ENCODE peak calls at places on chromosome 14, in ten cellular contexts. One of them, this sample, is unnamed. For H3K4me1, the result is how much of the 10 kb centered on the place peaks cover.

GRCh38 chr14:60242420-60242819 is 6.6 kb upstream of the PPM1A start:
- DNase-seq in right atrium auricular region: no peak
- DNase-seq in hepatocyte: no peak
- DNase-seq in GM23338: no peak
- DNase-seq in pancreas: no peak
- DNase-seq in fibroblast of lung: no peak
- DNase-seq in upper lobe of left lung: no peak
- DNase-seq in foreskin keratinocyte: no peak
- DNase-seq in colonic mucosa: no peak
- DNase-seq in HepG2: no peak
- DNase-seq in this sample: no peak

GRCh38 chr14:64772394-64772950 is 68.2 kb downstream of the PLEKHG3 start:
- DNase-seq in hepatocyte: no peak
- DNase-seq in right atrium auricular region: no peak
- DNase-seq in pancreas: no peak
- DNase-seq in GM23338: peak
- DNase-seq in colonic mucosa: no peak
- DNase-seq in HepG2: peak
- DNase-seq in foreskin keratinocyte: no peak
- DNase-seq in upper lobe of left lung: peak
- DNase-seq in fibroblast of lung: no peak
- DNase-seq in this sample: no peak

GRCh38 chr14:101037021-101037817 is 133.7 kb upstream of the RTL1 start:
- DNase-seq in pancreas: no peak
- DNase-seq in right atrium auricular region: no peak
- DNase-seq in upper lobe of left lung: no peak
- DNase-seq in hepatocyte: no peak
- DNase-seq in fibroblast of lung: no peak
- DNase-seq in GM23338: no peak
- DNase-seq in foreskin keratinocyte: no peak
- DNase-seq in HepG2: no peak
- DNase-seq in colonic mucosa: no peak
- DNase-seq in this sample: peak

GRCh38 chr14:32991706-32992105 is 53.0 kb downstream of the NPAS3 start:
- DNase-seq in hepatocyte: no peak
- DNase-seq in fibroblast of lung: peak
- DNase-seq in upper lobe of left lung: no peak
- DNase-seq in GM23338: no peak
- DNase-seq in pancreas: no peak
- DNase-seq in HepG2: no peak
- DNase-seq in right atrium auricular region: no peak
- DNase-seq in colonic mucosa: no peak
- DNase-seq in foreskin keratinocyte: no peak
- DNase-seq in this sample: no peak

GRCh38 chr14:37230551-37231194 is 32.9 kb downstream of the MIPOL1 start:
- DNase-seq in foreskin keratinocyte: peak
- DNase-seq in hepatocyte: peak
- DNase-seq in right atrium auricular region: no peak
- DNase-seq in GM23338: peak
- DNase-seq in pancreas: no peak
- DNase-seq in colonic mucosa: no peak
- DNase-seq in upper lobe of left lung: no peak
- DNase-seq in fibroblast of lung: peak
- DNase-seq in HepG2: peak
- DNase-seq in this sample: no peak

GRCh38 chr14:59229653-59230406 is 41.4 kb downstream of the DAAM1 start:
- DNase-seq in colonic mucosa: no peak
- DNase-seq in GM23338: no peak
- DNase-seq in fibroblast of lung: no peak
- DNase-seq in right atrium auricular region: no peak
- DNase-seq in pancreas: no peak
- DNase-seq in upper lobe of left lung: no peak
- DNase-seq in foreskin keratinocyte: no peak
- DNase-seq in HepG2: no peak
- DNase-seq in hepatocyte: no peak
- DNase-seq in this sample: no peak

GRCh38 chr14:100498068-100498467 is 89.1 kb downstream of the BEGAIN start:
- DNase-seq in HepG2: no peak
- DNase-seq in upper lobe of left lung: no peak
- DNase-seq in GM23338: no peak
- DNase-seq in foreskin keratinocyte: no peak
- DNase-seq in hepatocyte: no peak
- DNase-seq in right atrium auricular region: no peak
- DNase-seq in fibroblast of lung: no peak
- DNase-seq in colonic mucosa: no peak
- DNase-seq in pancreas: no peak
- DNase-seq in this sample: no peak

GRCh38 chr14:68655021-68655811 is 137.7 kb downstream of the ZFP36L1 start:
- DNase-seq in foreskin keratinocyte: no peak
- DNase-seq in HepG2: peak
- DNase-seq in upper lobe of left lung: no peak
- DNase-seq in right atrium auricular region: peak
- DNase-seq in fibroblast of lung: peak
- DNase-seq in pancreas: peak
- DNase-seq in hepatocyte: no peak
- DNase-seq in colonic mucosa: no peak
- DNase-seq in GM23338: no peak
- DNase-seq in this sample: peak

GRCh38 chr14:104239185-104239775 is 100.9 kb downstream of the KIF26A start:
- DNase-seq in upper lobe of left lung: no peak
- DNase-seq in fibroblast of lung: no peak
- DNase-seq in HepG2: no peak
- DNase-seq in GM23338: no peak
- DNase-seq in hepatocyte: no peak
- DNase-seq in foreskin keratinocyte: no peak
- DNase-seq in colonic mucosa: no peak
- DNase-seq in pancreas: no peak
- DNase-seq in right atrium auricular region: no peak
- DNase-seq in this sample: peak

GRCh38 chr14:97218713-97219355 is 421.7 kb downstream of the VRK1 start:
- DNase-seq in colonic mucosa: no peak
- DNase-seq in upper lobe of left lung: peak
- DNase-seq in pancreas: no peak
- DNase-seq in GM23338: peak
- DNase-seq in HepG2: no peak
- DNase-seq in right atrium auricular region: no peak
- DNase-seq in foreskin keratinocyte: no peak
- DNase-seq in fibroblast of lung: peak
- DNase-seq in hepatocyte: peak
- DNase-seq in this sample: no peak

DNA sequence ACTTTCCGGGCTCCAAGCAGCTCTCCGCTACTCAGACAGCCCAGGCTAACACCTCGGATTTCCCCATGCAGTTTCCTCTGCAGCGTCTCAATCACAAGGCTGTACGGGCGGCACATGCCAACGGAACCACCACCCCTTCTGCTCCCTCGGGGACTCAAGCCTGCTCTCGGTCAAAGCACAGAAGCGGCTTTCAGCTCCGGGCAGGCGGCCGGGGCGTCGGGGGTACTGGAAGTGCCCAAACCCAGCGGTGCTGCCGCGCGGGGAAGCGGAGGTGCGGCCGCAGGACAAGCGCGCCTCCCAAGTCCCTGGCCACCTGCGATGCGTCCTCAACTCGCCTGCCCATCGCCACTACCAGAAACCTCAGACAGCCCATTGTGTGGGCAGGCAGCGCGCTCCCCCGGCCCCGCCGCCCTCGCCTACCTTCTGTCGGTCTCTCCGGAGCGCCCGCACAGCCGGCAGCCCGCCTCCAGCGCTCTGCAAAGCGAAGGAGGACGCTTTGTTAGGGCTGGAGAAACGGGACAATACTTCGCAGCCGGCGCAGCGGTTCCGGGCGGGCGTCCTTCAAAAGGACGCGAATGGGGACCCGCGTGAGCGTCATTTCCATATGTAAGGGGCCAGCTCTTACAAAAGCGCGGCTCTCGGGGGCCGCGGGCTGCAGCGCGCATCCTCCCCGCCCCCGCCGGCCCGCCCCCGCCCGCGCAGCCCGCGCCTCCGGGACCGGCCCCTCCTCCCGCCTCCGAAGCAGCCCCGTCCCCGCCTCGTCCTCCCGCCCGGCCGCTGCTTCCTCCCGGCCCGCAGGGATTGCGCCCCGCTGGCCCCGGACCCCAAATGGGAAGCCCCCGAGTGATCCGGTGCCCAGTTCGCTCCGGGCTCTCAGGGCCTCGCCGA is 674 bp downstream of the NIN start:
- DNase-seq in pancreas: peak
- DNase-seq in hepatocyte: peak
- DNase-seq in upper lobe of left lung: peak
- DNase-seq in GM23338: peak
- DNase-seq in right atrium auricular region: peak
- DNase-seq in foreskin keratinocyte: peak
- DNase-seq in fibroblast of lung: peak
- DNase-seq in HepG2: peak
- DNase-seq in colonic mucosa: peak
- DNase-seq in this sample: peak
- H3K27ac ChIP-seq in pancreas: peak
- H3K27ac ChIP-seq in hepatocyte: peak
- H3K27ac ChIP-seq in upper lobe of left lung: peak
- H3K27ac ChIP-seq in GM23338: no peak
- H3K27ac ChIP-seq in right atrium auricular region: peak
- H3K27ac ChIP-seq in foreskin keratinocyte: peak
- H3K27ac ChIP-seq in fibroblast of lung: peak
- H3K27ac ChIP-seq in HepG2: no peak
- H3K27ac ChIP-seq in colonic mucosa: peak
- H3K27ac ChIP-seq in this sample: peak

GRCh38 chr14:55116246-55117030 is 12.6 kb upstream of the LGALS3 start:
- DNase-seq in HepG2: peak
- DNase-seq in fibroblast of lung: no peak
- DNase-seq in foreskin keratinocyte: no peak
- DNase-seq in hepatocyte: no peak
- DNase-seq in colonic mucosa: peak
- DNase-seq in pancreas: peak
- DNase-seq in GM23338: no peak
- DNase-seq in right atrium auricular region: no peak
- DNase-seq in upper lobe of left lung: no peak
- DNase-seq in this sample: no peak
- H3K4me1 ChIP-seq in HepG2: half or more
- H3K4me1 ChIP-seq in fibroblast of lung: under half
- H3K4me1 ChIP-seq in foreskin keratinocyte: under half
- H3K4me1 ChIP-seq in hepatocyte: under half
- H3K4me1 ChIP-seq in colonic mucosa: under half
- H3K4me1 ChIP-seq in pancreas: under half
- H3K4me1 ChIP-seq in GM23338: under half
- H3K4me1 ChIP-seq in right atrium auricular region: under half
- H3K4me1 ChIP-seq in upper lobe of left lung: under half
- H3K4me1 ChIP-seq in this sample: under half

GRCh38 chr14:83463500-83464098 is 1929.9 kb upstream of the SEL1L start:
- DNase-seq in GM23338: peak
- DNase-seq in right atrium auricular region: no peak
- DNase-seq in fibroblast of lung: peak
- DNase-seq in upper lobe of left lung: no peak
- DNase-seq in pancreas: peak
- DNase-seq in foreskin keratinocyte: peak
- DNase-seq in colonic mucosa: peak
- DNase-seq in HepG2: peak
- DNase-seq in hepatocyte: peak
- DNase-seq in this sample: no peak
- TF ChIP-seq CTCF in GM23338: peak
- TF ChIP-seq CTCF in right atrium auricular region: no peak
- TF ChIP-seq CTCF in fibroblast of lung: peak
- TF ChIP-seq CTCF in upper lobe of left lung: peak
- TF ChIP-seq CTCF in pancreas: peak
- TF ChIP-seq CTCF in foreskin keratinocyte: peak
- TF ChIP-seq CTCF in colonic mucosa: peak
- TF ChIP-seq CTCF in HepG2: peak
- TF ChIP-seq CTCF in hepatocyte: peak
- TF ChIP-seq CTCF in this sample: peak

GRCh38 chr14:73457050-73457934 is 1.1 kb downstream of the NUMB start:
- DNase-seq in colonic mucosa: peak
- DNase-seq in right atrium auricular region: no peak
- DNase-seq in GM23338: peak
- DNase-seq in fibroblast of lung: peak
- DNase-seq in upper lobe of left lung: peak
- DNase-seq in foreskin keratinocyte: peak
- DNase-seq in pancreas: peak
- DNase-seq in hepatocyte: peak
- DNase-seq in HepG2: no peak
- DNase-seq in this sample: no peak

GRCh38 chr14:73455294-73455693 is 3.1 kb downstream of the NUMB start:
- DNase-seq in pancreas: no peak
- DNase-seq in right atrium auricular region: no peak
- DNase-seq in foreskin keratinocyte: no peak
- DNase-seq in HepG2: no peak
- DNase-seq in fibroblast of lung: no peak
- DNase-seq in GM23338: no peak
- DNase-seq in hepatocyte: no peak
- DNase-seq in colonic mucosa: no peak
- DNase-seq in upper lobe of left lung: no peak
- DNase-seq in this sample: no peak

GRCh38 chr14:73458219-73458976 is at the start of gene NUMB:
- DNase-seq in HepG2: peak
- DNase-seq in right atrium auricular region: peak
- DNase-seq in GM23338: peak
- DNase-seq in colonic mucosa: peak
- DNase-seq in upper lobe of left lung: peak
- DNase-seq in hepatocyte: peak
- DNase-seq in fibroblast of lung: peak
- DNase-seq in foreskin keratinocyte: peak
- DNase-seq in pancreas: peak
- DNase-seq in this sample: peak

GRCh38 chr14:73460691-73461127 is 2.4 kb upstream of the NUMB start:
- DNase-seq in HepG2: no peak
- DNase-seq in GM23338: no peak
- DNase-seq in foreskin keratinocyte: peak
- DNase-seq in hepatocyte: no peak
- DNase-seq in right atrium auricular region: peak
- DNase-seq in fibroblast of lung: peak
- DNase-seq in upper lobe of left lung: no peak
- DNase-seq in pancreas: no peak
- DNase-seq in colonic mucosa: no peak
- DNase-seq in this sample: no peak

GRCh38 chr14:73457935-73458218 is 469 bp downstream of the NUMB start:
- DNase-seq in hepatocyte: peak
- DNase-seq in fibroblast of lung: no peak
- DNase-seq in pancreas: peak
- DNase-seq in colonic mucosa: peak
- DNase-seq in foreskin keratinocyte: no peak
- DNase-seq in GM23338: no peak
- DNase-seq in right atrium auricular region: no peak
- DNase-seq in HepG2: no peak
- DNase-seq in upper lobe of left lung: no peak
- DNase-seq in this sample: peak
- H3K27ac ChIP-seq in hepatocyte: peak
- H3K27ac ChIP-seq in fibroblast of lung: peak
- H3K27ac ChIP-seq in pancreas: peak
- H3K27ac ChIP-seq in colonic mucosa: peak
- H3K27ac ChIP-seq in foreskin keratinocyte: peak
- H3K27ac ChIP-seq in GM23338: peak
- H3K27ac ChIP-seq in right atrium auricular region: peak
- H3K27ac ChIP-seq in HepG2: peak
- H3K27ac ChIP-seq in upper lobe of left lung: peak
- H3K27ac ChIP-seq in this sample: peak

DNA sequence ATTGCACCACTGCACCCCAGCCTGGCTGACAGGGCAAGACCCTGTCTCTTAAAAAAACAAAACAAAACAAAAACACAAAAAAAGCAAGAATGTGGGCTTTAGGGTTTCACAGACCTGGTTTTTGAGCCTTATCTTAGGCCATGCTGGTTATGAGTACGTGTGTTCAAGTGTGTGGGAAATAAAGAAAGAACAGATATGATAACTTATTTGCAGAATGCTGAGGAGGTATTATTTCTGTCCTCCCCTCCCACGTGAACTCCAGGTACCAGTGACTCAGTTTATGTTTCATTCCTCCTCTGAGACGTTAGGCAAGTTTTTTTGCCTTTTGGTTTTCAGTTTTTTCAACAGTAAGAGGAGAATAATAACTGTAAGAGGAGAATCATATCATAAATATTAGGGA is 49.3 kb downstream of the PCNX1 start:
- DNase-seq in foreskin keratinocyte: no peak
- DNase-seq in GM23338: no peak
- DNase-seq in colonic mucosa: no peak
- DNase-seq in hepatocyte: no peak
- DNase-seq in HepG2: no peak
- DNase-seq in pancreas: no peak
- DNase-seq in upper lobe of left lung: no peak
- DNase-seq in fibroblast of lung: no peak
- DNase-seq in right atrium auricular region: no peak
- DNase-seq in this sample: no peak
- H3K4me1 ChIP-seq in foreskin keratinocyte: under half
- H3K4me1 ChIP-seq in GM23338: under half
- H3K4me1 ChIP-seq in colonic mucosa: under half
- H3K4me1 ChIP-seq in hepatocyte: under half
- H3K4me1 ChIP-seq in HepG2: under half
- H3K4me1 ChIP-seq in pancreas: under half
- H3K4me1 ChIP-seq in upper lobe of left lung: under half
- H3K4me1 ChIP-seq in fibroblast of lung: under half
- H3K4me1 ChIP-seq in right atrium auricular region: under half
- H3K4me1 ChIP-seq in this sample: under half